ENCODE peak calls at places on chromosome 12, in six cellular contexts. One of them, this sample, is unnamed.

GRCh38 chr12:22380029-22380428 is 45.5 kb upstream of the ST8SIA1 start:
- DNase-seq in adrenal gland: no peak
- DNase-seq in tibial nerve: no peak
- DNase-seq in suprapubic skin: no peak
- DNase-seq in gastrocnemius medialis: no peak
- DNase-seq in lower leg skin: no peak
- DNase-seq in this sample: peak

GRCh38 chr12:40768125-40768864 is 76.1 kb downstream of the CNTN1 start:
- DNase-seq in adrenal gland: no peak
- DNase-seq in tibial nerve: no peak
- DNase-seq in suprapubic skin: no peak
- DNase-seq in gastrocnemius medialis: no peak
- DNase-seq in lower leg skin: no peak
- DNase-seq in this sample: no peak

GRCh38 chr12:127342861-127343260 is 924.1 kb upstream of the TMEM132C start:
- DNase-seq in adrenal gland: no peak
- DNase-seq in tibial nerve: no peak
- DNase-seq in suprapubic skin: no peak
- DNase-seq in gastrocnemius medialis: no peak
- DNase-seq in lower leg skin: no peak
- DNase-seq in this sample: no peak

GRCh38 chr12:132106921-132107320 is 37.2 kb downstream of the DDX51 start:
- DNase-seq in adrenal gland: no peak
- DNase-seq in tibial nerve: no peak
- DNase-seq in suprapubic skin: no peak
- DNase-seq in gastrocnemius medialis: no peak
- DNase-seq in lower leg skin: no peak
- DNase-seq in this sample: no peak

GRCh38 chr12:19643635-19644034 is 204.3 kb downstream of the AEBP2 start:
- DNase-seq in adrenal gland: no peak
- DNase-seq in tibial nerve: no peak
- DNase-seq in suprapubic skin: no peak
- DNase-seq in gastrocnemius medialis: no peak
- DNase-seq in lower leg skin: no peak
- DNase-seq in this sample: no peak

GRCh38 chr12:108966378-108967151 is 54.3 kb downstream of the SVOP start:
- DNase-seq in adrenal gland: no peak
- DNase-seq in tibial nerve: no peak
- DNase-seq in suprapubic skin: no peak
- DNase-seq in gastrocnemius medialis: peak
- DNase-seq in lower leg skin: no peak
- DNase-seq in this sample: no peak

GRCh38 chr12:22416831-22417230 is 82.3 kb upstream of the ST8SIA1 start:
- DNase-seq in adrenal gland: no peak
- DNase-seq in tibial nerve: no peak
- DNase-seq in suprapubic skin: no peak
- DNase-seq in gastrocnemius medialis: no peak
- DNase-seq in lower leg skin: no peak
- DNase-seq in this sample: no peak

GRCh38 chr12:89707992-89708792 is 446 bp downstream of the ATP2B1 start:
- DNase-seq in adrenal gland: peak
- DNase-seq in tibial nerve: peak
- DNase-seq in suprapubic skin: peak
- DNase-seq in gastrocnemius medialis: peak
- DNase-seq in lower leg skin: peak
- DNase-seq in this sample: peak

DNA sequence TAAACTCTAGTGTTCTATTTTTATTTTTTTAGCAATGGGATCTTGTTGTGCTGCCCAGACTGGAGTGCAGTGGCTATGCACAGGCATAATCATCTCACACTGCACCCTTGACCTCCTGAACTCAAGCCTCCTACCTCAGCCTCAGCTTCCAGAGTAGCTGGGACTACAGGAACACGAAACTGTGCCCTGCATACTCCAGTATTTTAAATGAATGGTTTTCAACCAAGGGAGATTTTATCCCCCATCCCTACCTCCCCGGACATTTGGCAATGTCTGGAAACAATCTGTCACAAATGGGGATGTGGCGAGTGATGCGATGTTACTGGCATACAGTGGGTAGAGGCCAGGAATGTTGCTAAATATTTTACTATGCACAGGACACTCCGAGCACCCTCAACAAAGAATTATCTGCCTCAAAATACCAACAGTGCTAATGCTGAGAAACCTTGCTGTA is 2.1 kb downstream of the CBX5 start:
- DNase-seq in adrenal gland: no peak
- DNase-seq in tibial nerve: no peak
- DNase-seq in suprapubic skin: no peak
- DNase-seq in gastrocnemius medialis: no peak
- DNase-seq in lower leg skin: no peak
- DNase-seq in this sample: no peak
- TF ChIP-seq POLR2A in adrenal gland: no peak
- TF ChIP-seq POLR2A in tibial nerve: no peak
- TF ChIP-seq POLR2A in suprapubic skin: no peak
- TF ChIP-seq POLR2A in gastrocnemius medialis: no peak
- TF ChIP-seq POLR2A in lower leg skin: no peak
- TF ChIP-seq POLR2A in this sample: no peak

GRCh38 chr12:26274441-26275312 is 79.3 kb downstream of the SSPN start:
- DNase-seq in adrenal gland: peak
- DNase-seq in tibial nerve: peak
- DNase-seq in suprapubic skin: peak
- DNase-seq in gastrocnemius medialis: peak
- DNase-seq in lower leg skin: peak
- DNase-seq in this sample: peak
- TF ChIP-seq POLR2A in adrenal gland: peak
- TF ChIP-seq POLR2A in tibial nerve: no peak
- TF ChIP-seq POLR2A in suprapubic skin: no peak
- TF ChIP-seq POLR2A in gastrocnemius medialis: peak
- TF ChIP-seq POLR2A in lower leg skin: no peak
- TF ChIP-seq POLR2A in this sample: peak

DNA sequence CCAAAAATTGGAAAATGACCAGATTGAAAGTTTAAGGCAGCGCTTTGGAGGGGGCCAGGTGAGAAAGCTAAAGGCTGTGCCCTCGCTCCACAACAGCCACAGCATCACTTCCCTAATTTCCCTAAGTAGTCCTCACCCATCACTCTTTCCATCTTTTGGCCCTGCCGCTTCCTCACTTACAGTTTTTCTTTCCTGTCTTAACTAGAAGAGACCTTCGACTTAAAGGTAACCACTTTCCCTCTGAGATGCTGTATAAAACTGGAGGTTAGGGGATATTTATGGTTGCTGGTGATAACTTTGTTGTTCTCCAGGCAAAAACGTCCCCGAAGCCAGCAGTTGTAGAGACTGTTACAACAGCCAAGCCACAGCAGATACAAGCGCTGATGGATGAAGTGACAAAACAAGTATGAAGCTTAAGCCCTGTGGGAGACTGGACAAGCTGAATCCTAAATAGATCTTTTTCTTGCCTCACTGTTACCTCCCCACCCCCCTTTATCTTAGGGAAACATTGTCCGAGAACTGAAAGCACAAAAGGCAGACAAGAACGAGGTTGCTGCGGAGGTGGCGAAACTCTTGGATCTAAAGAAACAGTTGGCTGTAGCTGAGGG is 4.3 kb downstream of the DDIT3 start:
- DNase-seq in adrenal gland: no peak
- DNase-seq in tibial nerve: no peak
- DNase-seq in suprapubic skin: no peak
- DNase-seq in gastrocnemius medialis: no peak
- DNase-seq in lower leg skin: no peak
- DNase-seq in this sample: no peak
- TF ChIP-seq POLR2A in adrenal gland: no peak
- TF ChIP-seq POLR2A in tibial nerve: no peak
- TF ChIP-seq POLR2A in suprapubic skin: no peak
- TF ChIP-seq POLR2A in gastrocnemius medialis: no peak
- TF ChIP-seq POLR2A in lower leg skin: no peak
- TF ChIP-seq POLR2A in this sample: no peak

GRCh38 chr12:57047981-57048380 is 1.9 kb downstream of the MYO1A start:
- DNase-seq in adrenal gland: no peak
- DNase-seq in tibial nerve: no peak
- DNase-seq in suprapubic skin: no peak
- DNase-seq in gastrocnemius medialis: no peak
- DNase-seq in lower leg skin: no peak
- DNase-seq in this sample: no peak

GRCh38 chr12:57048423-57048822 is 1.5 kb downstream of the MYO1A start:
- DNase-seq in adrenal gland: no peak
- DNase-seq in tibial nerve: no peak
- DNase-seq in suprapubic skin: no peak
- DNase-seq in gastrocnemius medialis: no peak
- DNase-seq in lower leg skin: no peak
- DNase-seq in this sample: no peak

GRCh38 chr12:57046947-57047890 is 2.7 kb downstream of the MYO1A start:
- DNase-seq in adrenal gland: no peak
- DNase-seq in tibial nerve: no peak
- DNase-seq in suprapubic skin: no peak
- DNase-seq in gastrocnemius medialis: no peak
- DNase-seq in lower leg skin: no peak
- DNase-seq in this sample: no peak

GRCh38 chr12:57049890-57050289 is at the start of gene MYO1A:
- DNase-seq in adrenal gland: no peak
- DNase-seq in tibial nerve: no peak
- DNase-seq in suprapubic skin: no peak
- DNase-seq in gastrocnemius medialis: no peak
- DNase-seq in lower leg skin: no peak
- DNase-seq in this sample: no peak

DNA sequence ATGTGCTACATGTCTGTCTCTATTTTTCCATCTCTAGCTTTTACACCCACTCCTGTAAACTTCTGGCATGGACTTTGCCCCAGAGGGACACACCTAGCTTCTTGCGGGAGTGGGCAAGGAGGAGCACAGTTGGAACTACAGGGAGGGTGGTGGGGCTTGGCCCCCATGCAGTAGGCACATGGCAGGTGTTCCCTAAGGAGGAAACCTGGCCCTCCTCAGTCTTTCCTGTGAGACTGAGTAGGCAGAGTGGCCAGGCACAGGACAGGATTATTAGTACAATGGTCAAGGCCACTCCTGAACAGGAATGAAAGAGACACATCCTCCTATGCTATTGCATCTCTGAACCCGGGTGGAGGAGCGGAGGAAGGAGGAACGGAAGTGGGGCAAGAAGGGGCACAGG is 882 bp downstream of the MYO1A start:
- DNase-seq in adrenal gland: no peak
- DNase-seq in tibial nerve: no peak
- DNase-seq in suprapubic skin: no peak
- DNase-seq in gastrocnemius medialis: no peak
- DNase-seq in lower leg skin: no peak
- DNase-seq in this sample: no peak
- TF ChIP-seq POLR2A in adrenal gland: no peak
- TF ChIP-seq POLR2A in tibial nerve: no peak
- TF ChIP-seq POLR2A in suprapubic skin: no peak
- TF ChIP-seq POLR2A in gastrocnemius medialis: no peak
- TF ChIP-seq POLR2A in lower leg skin: no peak
- TF ChIP-seq POLR2A in this sample: no peak

GRCh38 chr12:53079226-53080117 is at the start of gene SPRYD3:
- DNase-seq in adrenal gland: peak
- DNase-seq in tibial nerve: peak
- DNase-seq in suprapubic skin: peak
- DNase-seq in gastrocnemius medialis: peak
- DNase-seq in lower leg skin: peak
- DNase-seq in this sample: peak
- TF ChIP-seq POLR2A in adrenal gland: peak
- TF ChIP-seq POLR2A in tibial nerve: peak
- TF ChIP-seq POLR2A in suprapubic skin: no peak
- TF ChIP-seq POLR2A in gastrocnemius medialis: peak
- TF ChIP-seq POLR2A in lower leg skin: no peak
- TF ChIP-seq POLR2A in this sample: peak

GRCh38 chr12:45165284-45165683 is 50.6 kb upstream of the ANO6 start:
- DNase-seq in adrenal gland: no peak
- DNase-seq in tibial nerve: no peak
- DNase-seq in suprapubic skin: no peak
- DNase-seq in gastrocnemius medialis: no peak
- DNase-seq in lower leg skin: no peak
- DNase-seq in this sample: no peak
- TF ChIP-seq POLR2A in adrenal gland: no peak
- TF ChIP-seq POLR2A in tibial nerve: no peak
- TF ChIP-seq POLR2A in suprapubic skin: no peak
- TF ChIP-seq POLR2A in gastrocnemius medialis: no peak
- TF ChIP-seq POLR2A in lower leg skin: no peak
- TF ChIP-seq POLR2A in this sample: no peak

GRCh38 chr12:82687020-82687951 is 580 bp downstream of the TMTC2 start:
- DNase-seq in adrenal gland: peak
- DNase-seq in tibial nerve: no peak
- DNase-seq in suprapubic skin: peak
- DNase-seq in gastrocnemius medialis: peak
- DNase-seq in lower leg skin: peak
- DNase-seq in this sample: peak
- TF ChIP-seq POLR2A in adrenal gland: no peak
- TF ChIP-seq POLR2A in tibial nerve: no peak
- TF ChIP-seq POLR2A in suprapubic skin: no peak
- TF ChIP-seq POLR2A in gastrocnemius medialis: peak
- TF ChIP-seq POLR2A in lower leg skin: no peak
- TF ChIP-seq POLR2A in this sample: no peak

DNA sequence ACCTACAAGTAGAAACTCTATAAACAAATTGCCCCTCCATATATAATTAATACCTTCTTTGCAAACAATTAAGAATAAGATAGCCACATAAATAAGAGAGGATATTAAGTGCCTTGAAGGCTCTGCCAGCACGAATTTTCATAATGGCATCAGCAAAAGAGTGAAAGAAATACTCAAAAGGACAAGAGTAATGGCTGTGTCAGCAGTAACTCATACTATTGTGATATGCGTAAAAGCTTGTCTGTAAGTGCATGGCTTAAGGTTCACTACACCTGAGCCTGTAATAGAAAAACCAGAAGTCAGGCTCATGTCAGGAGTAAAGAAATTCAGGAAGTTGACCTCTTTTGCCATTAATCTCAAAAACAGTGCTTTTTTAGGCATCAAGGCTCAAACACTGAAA is 204.1 kb downstream of the TRHDE start:
- DNase-seq in adrenal gland: no peak
- DNase-seq in tibial nerve: no peak
- DNase-seq in suprapubic skin: no peak
- DNase-seq in gastrocnemius medialis: no peak
- DNase-seq in lower leg skin: no peak
- DNase-seq in this sample: no peak
- TF ChIP-seq POLR2A in adrenal gland: no peak
- TF ChIP-seq POLR2A in tibial nerve: no peak
- TF ChIP-seq POLR2A in suprapubic skin: no peak
- TF ChIP-seq POLR2A in gastrocnemius medialis: no peak
- TF ChIP-seq POLR2A in lower leg skin: no peak
- TF ChIP-seq POLR2A in this sample: no peak

DNA sequence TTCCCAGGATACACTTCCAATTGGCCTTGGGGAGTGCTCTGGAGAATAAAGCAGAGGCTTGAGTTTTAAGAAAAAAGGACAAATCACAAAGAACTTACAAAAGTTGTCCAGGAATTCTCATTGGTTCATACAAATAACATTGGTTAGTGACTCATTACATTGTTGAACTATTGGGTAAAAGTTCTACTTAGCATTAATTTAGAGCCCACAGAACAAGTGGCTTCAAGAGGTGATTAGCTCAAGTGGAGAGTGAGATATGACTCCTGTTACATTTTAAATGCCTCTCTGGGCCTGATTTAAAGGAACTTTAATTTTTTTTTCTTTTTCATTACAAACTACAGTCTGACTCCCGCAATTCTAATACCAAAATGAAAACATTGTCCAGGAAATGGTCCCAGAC is 72.9 kb downstream of the ASCL4 start:
- DNase-seq in adrenal gland: no peak
- DNase-seq in tibial nerve: no peak
- DNase-seq in suprapubic skin: no peak
- DNase-seq in gastrocnemius medialis: no peak
- DNase-seq in lower leg skin: no peak
- DNase-seq in this sample: no peak
- TF ChIP-seq POLR2A in adrenal gland: no peak
- TF ChIP-seq POLR2A in tibial nerve: no peak
- TF ChIP-seq POLR2A in suprapubic skin: no peak
- TF ChIP-seq POLR2A in gastrocnemius medialis: no peak
- TF ChIP-seq POLR2A in lower leg skin: no peak
- TF ChIP-seq POLR2A in this sample: no peak